ENCODE peak calls at places on chromosomes 2 and 18, in four cellular contexts. U, H, C and O are unnamed samples.

GRCh38 chr2:109645412-109646184 is 31.4 kb downstream of the SOWAHC start:
- DNase-seq in U (no peak), H (no peak), C (no peak), O (no peak)

GRCh38 chr2:1651131-1652066 is 92.9 kb downstream of the PXDN start:
- DNase-seq in U (no peak), H (no peak), C (no peak), O (no peak)

GRCh38 chr2:238124488-238125126 is 13.9 kb upstream of the KLHL30 start:
- DNase-seq in U (no peak), H (no peak), C (no peak), O (no peak)

GRCh38 chr2:220336771-220337170 is 709.3 kb downstream of the SLC4A3 start:
- DNase-seq in U (no peak), H (no peak), C (no peak), O (no peak)

GRCh38 chr2:232265329-232265728 is 113.2 kb upstream of the ALPP start:
- DNase-seq in U (no peak), H (no peak), C (no peak), O (no peak)

GRCh38 chr2:40639294-40639693 is 187.4 kb upstream of the SLC8A1 start:
- DNase-seq in U (no peak), H (no peak), C (no peak), O (no peak)

GRCh38 chr2:105782123-105782522 is 37.4 kb downstream of the NCK2 start:
- DNase-seq in U (no peak), H (no peak), C (no peak), O (no peak)

GRCh38 chr2:136527560-136527959 is 237.8 kb upstream of the THSD7B start:
- DNase-seq in U (no peak), H (peak; percentile 10), C (no peak), O (peak; percentile 54)

GRCh38 chr18:46481048-46481846 is 175.8 kb downstream of the LOXHD1 start:
- DNase-seq in U (no peak), H (peak; percentile 47), C (no peak), O (peak; percentile 47)

GRCh38 chr2:239456940-239457339 is 56.1 kb upstream of the HDAC4 start:
- DNase-seq in U (no peak), H (no peak), C (no peak), O (no peak)

GRCh38 chr18:49898421-49898820 is 85.1 kb upstream of the ACAA2 start:
- DNase-seq in U (peak; percentile 7), H (peak; percentile 77), C (peak; percentile 68), O (peak; percentile 63)

GRCh38 chr2:162974771-162975170 is 136.2 kb upstream of the KCNH7 start:
- DNase-seq in U (no peak), H (no peak), C (no peak), O (no peak)

GRCh38 chr2:186691231-186691630 is 2.6 kb upstream of the FAM171B start:
- DNase-seq in U (no peak), H (no peak), C (no peak), O (no peak)

GRCh38 chr2:48529676-48530032 is 300 bp upstream of the STON1 start:
- DNase-seq in U (no peak), H (no peak), C (no peak), O (no peak)

GRCh38 chr2:235780410-235780809 is 286.6 kb downstream of the AGAP1 start:
- DNase-seq in U (no peak), H (no peak), C (no peak), O (no peak)